ENCODE peak calls at places on chromosomes 16 and 17, in seven cellular contexts. T is ACHN, L is midbrain, F is NCI-H1417 treated with DMSO at 0.1 percent for 48 hours, P is A549, D is hepatic stellate cell, G is A172. I is an unnamed sample.

GRCh38 chr16:67248401-67249177 is at the start of gene SLC9A5:
- DNase-seq in P (no peak), G (no peak), F (no peak), L (no peak), T (peak; percentile 45), D (peak; percentile 50), I (no peak)

GRCh38 chr17:978110-979093 is 1.2 kb downstream of the NXN start:
- DNase-seq in P (no peak), G (no peak), D (no peak), T (no peak), F (no peak), L (no peak), I (no peak)

GRCh38 chr16:4293822-4294457 is 21.1 kb upstream of the TFAP4 start:
- DNase-seq in P (peak; percentile 70), F (no peak), G (peak; percentile 78), T (no peak), L (peak; percentile 15), D (peak; percentile 83), I (no peak)

GRCh38 chr17:77132411-77133086 is 8.2 kb upstream of the SEC14L1 start:
- DNase-seq in D (no peak), T (no peak), L (no peak), F (no peak), P (no peak), G (no peak), I (no peak)

GRCh38 chr16:10601444-10602401 is 21.3 kb upstream of the EMP2 start:
- DNase-seq in F (no peak), D (no peak), G (no peak), P (peak; percentile 68), L (no peak), T (no peak), I (no peak)

GRCh38 chr16:50531359-50531758 is 16.8 kb upstream of the NKD1 start:
- DNase-seq in G (no peak), F (no peak), D (no peak), P (no peak), T (no peak), L (no peak), I (peak; percentile 52)

GRCh38 chr17:81608082-81608481 is 28.8 kb downstream of the NPLOC4 start:
- DNase-seq in P (no peak), L (no peak), T (peak; percentile 28), G (no peak), F (no peak), D (no peak), I (no peak)

GRCh38 chr17:50274142-50274944 is at the start of gene TMEM92:
- DNase-seq in D (no peak), L (no peak), P (peak; percentile 71), T (peak; percentile 74), G (peak; percentile 61), F (no peak), I (no peak)

GRCh38 chr17:57480438-57481196 is 224.3 kb downstream of the MSI2 start:
- DNase-seq in F (no peak), P (no peak), L (no peak), G (peak; percentile 94), T (peak; percentile 11), D (no peak), I (no peak)

GRCh38 chr17:50495918-50496317 is 12.3 kb upstream of the MYCBPAP start:
- DNase-seq in P (no peak), T (peak; percentile 21), G (peak; percentile 69), F (no peak), D (no peak), L (no peak), I (no peak)

GRCh38 chr17:37720989-37721388 is 23.9 kb downstream of the HNF1B start:
- DNase-seq in T (no peak), P (no peak), D (no peak), G (no peak), L (no peak), F (no peak), I (no peak)

GRCh38 chr16:23687034-23687808 is 8.5 kb downstream of the PLK1 start:
- DNase-seq in D (no peak), G (no peak), F (no peak), L (no peak), P (no peak), T (no peak), I (no peak)

GRCh38 chr16:50627419-50627818 is 53.7 kb downstream of the SNX20 start:
- DNase-seq in T (peak; percentile 20), D (no peak), L (no peak), G (no peak), F (no peak), P (no peak), I (no peak)

GRCh38 chr17:8312251-8312650 is 2.2 kb downstream of the ARHGEF15 start:
- DNase-seq in P (no peak), F (no peak), L (no peak), D (no peak), T (no peak), G (no peak), I (no peak)

GRCh38 chr16:86513471-86514277 is 3.3 kb downstream of the FOXF1 start:
- DNase-seq in L (no peak), P (no peak), T (no peak), G (no peak), D (no peak), F (no peak), I (no peak)

GRCh38 chr17:41654134-41654907 is 29.9 kb upstream of the KRT17 start:
- DNase-seq in D (no peak), G (peak; percentile 62), P (peak; percentile 79), L (no peak), T (no peak), F (no peak), I (no peak)

GRCh38 chr16:79997257-79997656 is 396.7 kb upstream of the MAF start:
- DNase-seq in F (no peak), P (peak; percentile 29), D (peak; percentile 4), G (no peak), T (peak; percentile 51), L (no peak), I (no peak)

GRCh38 chr17:50087246-50087911 is 7.8 kb upstream of the PDK2 start:
- DNase-seq in G (peak; percentile 59), T (peak; percentile 64), F (no peak), L (peak; percentile 30), P (peak; percentile 87), D (peak; percentile 86), I (no peak)

GRCh38 chr16:86424968-86425367 is 85.4 kb upstream of the FOXF1 start:
- DNase-seq in P (no peak), L (no peak), G (peak; percentile 56), D (no peak), F (no peak), T (no peak), I (no peak)

GRCh38 chr17:8674344-8675305 is 44.1 kb upstream of the MYH10 start:
- DNase-seq in G (no peak), L (no peak), F (no peak), P (no peak), T (no peak), D (peak; percentile 44), I (peak; percentile 95)

GRCh38 chr17:15490634-15491261 is 23.3 kb upstream of the CDRT4 start:
- DNase-seq in G (peak; percentile 95), D (peak; percentile 71), T (no peak), L (peak; percentile 75), P (no peak), F (no peak), I (peak; percentile 86)

GRCh38 chr17:76121932-76122383 is 18.4 kb upstream of the EXOC7 start:
- DNase-seq in L (no peak), G (no peak), P (no peak), F (no peak), D (no peak), T (no peak), I (no peak)

GRCh38 chr17:48586355-48586924 is 3.6 kb downstream of the HOXB3 start:
- DNase-seq in T (peak; percentile 64), G (peak; percentile 20), L (no peak), P (no peak), F (no peak), D (no peak), I (no peak)

GRCh38 chr17:601462-602303 is 113.0 kb downstream of the VPS53 start:
- DNase-seq in P (no peak), T (no peak), G (no peak), F (no peak), L (no peak), D (peak; percentile 32), I (no peak)

GRCh38 chr17:57935833-57936807 is 19.1 kb downstream of the CUEDC1 start:
- DNase-seq in F (no peak), D (peak; percentile 65), P (no peak), T (no peak), G (peak; percentile 35), L (peak; percentile 76), I (no peak)

I was measured in coronary artery.